ENCODE peak calls at places on chromosomes 3 and 15, in eight cellular contexts. I is HCT116, T is A549, E is spleen, O is lower lobe of right lung, P is heart left ventricle, J is cardiac muscle cell, A is fibroblast of the aortic adventitia. S is an unnamed sample.
A peak's percentile ranks its signal among the peaks of the same experiment; 100 is the strongest.

GRCh38 chr3:122977645-122978466 is 49.7 kb downstream of the SEMA5B start:
- DNase-seq in P (peak; percentile 81), O (peak; percentile 62), T (peak; percentile 10), E (no peak), J (peak; percentile 77), I (no peak), A (peak; percentile 51), S (peak; percentile 64)

GRCh38 chr3:126679831-126680677 is 24.0 kb upstream of the CHCHD6 start:
- DNase-seq in T (no peak), E (peak; percentile 61), I (no peak), A (no peak), P (no peak), O (no peak), J (no peak), S (no peak)

GRCh38 chr3:102179321-102180290 is 255.2 kb upstream of the ZPLD1 start:
- DNase-seq in I (no peak), E (no peak), J (peak; percentile 38), A (peak; percentile 45), T (peak; percentile 54), P (no peak), O (no peak), S (peak; percentile 37)

GRCh38 chr15:90479656-90480055 is 50.1 kb upstream of the CRTC3 start:
- DNase-seq in I (peak; percentile 10), O (no peak), T (no peak), J (peak; percentile 46), E (no peak), A (peak; percentile 60), P (no peak), S (peak; percentile 19)

GRCh38 chr3:71728632-71729342 is 3.6 kb upstream of the EIF4E3 start:
- DNase-seq in T (peak; percentile 14), P (no peak), J (no peak), I (no peak), E (no peak), O (no peak), A (no peak), S (no peak)

GRCh38 chr15:31111091-31111647 is 9.6 kb upstream of the TRPM1 start:
- DNase-seq in O (no peak), P (no peak), J (peak; percentile 19), A (peak; percentile 10), T (no peak), E (no peak), I (no peak), S (peak; percentile 20)

GRCh38 chr3:125077864-125078263 is 22.1 kb upstream of the HEG1 start:
- DNase-seq in T (no peak), I (no peak), A (no peak), O (no peak), E (no peak), P (no peak), J (no peak), S (no peak)

GRCh38 chr3:39933986-39934693 is 124.7 kb downstream of the MYRIP start:
- DNase-seq in T (no peak), I (no peak), J (no peak), A (peak; percentile 21), P (no peak), E (no peak), O (no peak), S (no peak)

GRCh38 chr3:108131795-108132134 is 40.9 kb upstream of the CD47 start:
- DNase-seq in A (no peak), J (no peak), E (no peak), T (no peak), O (no peak), P (no peak), I (no peak), S (no peak)

GRCh38 chr3:171189394-171189793 is 162.9 kb upstream of the SLC2A2 start:
- DNase-seq in O (no peak), A (no peak), I (no peak), P (no peak), E (no peak), J (no peak), T (no peak), S (no peak)

GRCh38 chr3:30578479-30578878 is 27.9 kb upstream of the TGFBR2 start:
- DNase-seq in I (no peak), O (peak; percentile 49), P (no peak), T (peak; percentile 77), E (peak; percentile 75), A (peak; percentile 89), J (peak; percentile 93), S (peak; percentile 86)

GRCh38 chr3:98402507-98402906 is 12.0 kb downstream of the OR5K3 start:
- DNase-seq in I (no peak), T (no peak), P (no peak), A (no peak), E (no peak), O (no peak), J (no peak), S (no peak)

DNA sequence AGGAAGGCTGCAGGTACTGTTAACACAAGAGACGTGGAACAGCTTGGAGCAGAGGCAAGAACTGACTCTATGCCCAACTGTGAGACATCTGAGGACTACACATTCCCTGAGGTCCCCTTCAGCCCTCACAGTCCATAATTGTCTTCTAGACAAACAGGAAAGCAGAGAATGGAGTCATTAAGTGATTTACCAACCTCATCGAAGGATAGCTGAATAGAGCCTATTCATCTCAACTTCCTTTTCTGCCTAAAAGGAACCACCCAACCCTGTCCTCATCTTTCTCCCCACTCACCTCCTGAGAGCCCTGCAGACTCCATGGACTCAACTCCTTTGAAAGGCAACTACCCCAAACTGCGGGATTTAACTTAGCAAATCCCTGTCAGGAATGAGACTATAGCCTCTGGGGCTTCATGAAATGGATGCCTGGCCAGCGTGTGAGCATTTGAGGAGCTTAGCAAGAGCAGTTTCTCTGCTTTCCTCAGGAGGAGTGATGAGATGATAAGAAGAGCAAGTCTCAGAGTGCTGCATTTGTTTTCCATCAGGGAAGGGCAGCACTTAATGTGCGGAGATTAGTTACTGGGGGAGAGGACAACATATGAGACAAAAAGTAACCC is 61.4 kb upstream of the FILIP1L start:
- DNase-seq in P (no peak), J (no peak), T (no peak), E (no peak), I (no peak), A (no peak), O (no peak), S (no peak)
- H3K4me3 ChIP-seq in P (no peak overlapping the region), J (no peak overlapping the region), T (no peak overlapping the region), E (no peak overlapping the region), I (no peak overlapping the region), A (no peak overlapping the region), O (no peak overlapping the region), S (no peak overlapping the region)

GRCh38 chr3:47430606-47431005 is 45.1 kb downstream of the SCAP start:
- DNase-seq in P (no peak), A (no peak), E (peak; percentile 38), T (no peak), I (no peak), J (no peak), O (no peak), S (no peak)
- TF ChIP-seq CTCF in P (no peak), A (no peak), E (no peak), T (no peak), I (no peak), J (no peak), O (no peak), S (no peak)

DNA sequence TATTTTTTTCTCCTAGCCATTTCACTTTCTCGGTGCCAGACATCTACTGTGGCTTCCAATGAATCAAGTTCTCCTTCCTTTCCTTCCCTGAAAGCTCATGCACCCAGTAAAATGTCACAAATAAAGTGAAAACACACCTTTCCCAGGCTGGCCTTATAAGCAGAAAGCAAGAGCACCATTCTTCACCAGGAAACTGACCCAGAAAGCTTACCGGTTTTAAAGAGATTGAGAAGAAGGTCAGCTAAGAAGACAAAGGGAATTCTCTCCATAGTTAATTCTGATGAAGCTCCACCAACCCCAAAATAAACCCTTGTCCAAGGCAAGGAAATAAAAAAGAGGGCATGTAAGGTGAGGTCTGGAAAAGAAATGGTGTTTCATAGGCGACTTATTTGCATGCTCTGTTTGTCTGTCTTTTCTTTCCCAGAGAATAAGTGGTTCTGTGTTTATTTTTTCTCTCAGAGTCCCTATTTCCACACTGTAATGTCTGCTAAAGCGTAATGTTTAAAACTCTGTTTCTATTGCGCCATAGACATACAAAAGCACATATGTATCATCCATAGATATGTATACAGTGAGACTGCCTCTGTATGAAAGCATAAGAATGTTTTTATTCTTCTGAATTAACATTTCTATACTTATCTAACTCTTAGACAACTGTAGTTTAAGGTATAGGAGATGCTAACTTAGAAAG is 2.8 kb downstream of the LSAMP start:
- DNase-seq in T (no peak), J (no peak), A (no peak), O (no peak), I (no peak), E (no peak), P (no peak), S (no peak)
- H3K4me3 ChIP-seq in T (no peak overlapping the region), J (no peak overlapping the region), A (no peak overlapping the region), O (peak overlapping the region; percentile 45), I (no peak overlapping the region), E (no peak overlapping the region), P (no peak overlapping the region), S (no peak overlapping the region)

GRCh38 chr3:119382134-119382533 is 81.3 kb downstream of the TMEM39A start:
- DNase-seq in P (no peak), J (no peak), T (no peak), A (no peak), I (no peak), O (no peak), E (no peak), S (no peak)
- TF ChIP-seq CTCF in P (no peak), J (no peak), T (no peak), A (no peak), I (no peak), O (no peak), E (no peak), S (no peak)